ENCODE peak calls at places on chromosomes 12 and 14, in ten cellular contexts. M is left ventricle myocardium inferior, O is epithelial cell of esophagus, F is heart left ventricle, T is endodermal cell, J is RWPE2, I is PC-3, V is transverse colon, N is right atrium auricular region, P is OCI-LY7. A is an unnamed sample.

GRCh38 chr12:42474391-42474790 is 115.2 kb downstream of the PRICKLE1 start:
- DNase-seq in I (peak), F (no peak), P (no peak), T (no peak), V (no peak), J (no peak), O (peak), N (no peak), M (no peak), A (no peak)

GRCh38 chr12:132456944-132457495 is 32.9 kb upstream of the FBRSL1 start:
- DNase-seq in M (no peak), T (no peak), J (no peak), P (no peak), O (no peak), F (no peak), V (no peak), N (no peak), I (no peak), A (no peak)

GRCh38 chr14:94127330-94127729 is 2.1 kb downstream of the IFI27L2 start:
- DNase-seq in M (no peak), V (no peak), T (peak), J (no peak), I (no peak), O (no peak), F (no peak), N (peak), P (no peak), A (no peak)

GRCh38 chr12:21523148-21523547 is 2.9 kb upstream of the SPX start:
- DNase-seq in F (no peak), T (no peak), J (no peak), M (no peak), O (no peak), V (no peak), N (no peak), P (no peak), I (no peak), A (no peak)

GRCh38 chr12:82873951-82874350 is 187.2 kb downstream of the TMTC2 start:
- DNase-seq in V (no peak), T (no peak), F (no peak), O (peak), N (no peak), P (no peak), M (no peak), I (no peak), J (no peak), A (no peak)

GRCh38 chr12:53344824-53345485 is 8.8 kb upstream of the SP7 start:
- DNase-seq in T (peak), N (peak), M (peak), F (peak), J (no peak), I (peak), V (peak), P (peak), O (peak), A (peak)

GRCh38 chr12:12357697-12358476 is 1.0 kb downstream of the BORCS5 start:
- DNase-seq in I (peak), V (no peak), J (no peak), P (peak), N (no peak), T (peak), O (no peak), F (no peak), M (no peak), A (peak)

GRCh38 chr12:18700254-18700653 is 37.6 kb downstream of the PLCZ1 start:
- DNase-seq in M (no peak), T (no peak), N (no peak), F (peak), I (no peak), O (no peak), J (no peak), V (no peak), P (no peak), A (no peak)

GRCh38 chr14:93113678-93114067 is 2.1 kb downstream of the ITPK1 start:
- DNase-seq in N (no peak), O (no peak), J (no peak), V (no peak), T (peak), F (no peak), P (no peak), M (no peak), I (no peak), A (no peak)

GRCh38 chr12:75953312-75953906 is 78.2 kb downstream of the PHLDA1 start:
- DNase-seq in T (no peak), P (no peak), O (peak), V (no peak), M (no peak), F (no peak), J (no peak), N (no peak), I (peak), A (no peak)

GRCh38 chr12:75779891-75780501 is 251.6 kb downstream of the PHLDA1 start:
- DNase-seq in T (no peak), V (no peak), P (no peak), N (no peak), O (no peak), I (no peak), F (no peak), M (no peak), J (no peak), A (no peak)

GRCh38 chr12:124721501-124722154 is 142.0 kb downstream of the SCARB1 start:
- DNase-seq in F (peak), P (no peak), I (no peak), M (no peak), O (no peak), V (no peak), T (no peak), J (no peak), N (no peak), A (no peak)

GRCh38 chr12:28313631-28314030 is 123.4 kb downstream of the CCDC91 start:
- DNase-seq in O (peak), M (no peak), I (peak), N (no peak), J (no peak), T (no peak), P (no peak), F (peak), V (no peak), A (no peak)

GRCh38 chr12:54368016-54368708 is 3.9 kb upstream of the GPR84 start:
- DNase-seq in N (no peak), T (no peak), O (no peak), I (no peak), J (no peak), V (no peak), F (no peak), P (no peak), M (no peak), A (no peak)

GRCh38 chr12:24803406-24804245 is 145.3 kb downstream of the BCAT1 start:
- DNase-seq in I (no peak), J (no peak), V (no peak), P (no peak), M (no peak), N (no peak), O (no peak), F (no peak), T (no peak), A (no peak)

GRCh38 chr14:67172520-67172919 is 16.7 kb upstream of the GARIN2 start:
- DNase-seq in J (no peak), N (no peak), M (no peak), F (no peak), T (no peak), O (no peak), I (peak), V (no peak), P (no peak), A (no peak)

GRCh38 chr14:30462358-30462757 is 96.6 kb upstream of the G2E3 start:
- DNase-seq in T (no peak), J (no peak), F (no peak), I (no peak), V (no peak), O (no peak), P (no peak), M (no peak), N (no peak), A (no peak)

GRCh38 chr12:112575559-112576067 is 156.9 kb downstream of the PTPN11 start:
- DNase-seq in M (no peak), T (peak), O (no peak), I (no peak), J (no peak), N (no peak), V (no peak), P (no peak), F (no peak), A (no peak)

GRCh38 chr12:122421263-122421814 is 1.1 kb downstream of the CLIP1 start:
- DNase-seq in F (no peak), P (peak), I (peak), T (no peak), J (no peak), O (peak), M (peak), V (peak), N (peak), A (peak)

GRCh38 chr12:99201906-99202645 is 445.5 kb upstream of the GARIN6 start:
- DNase-seq in T (no peak), M (no peak), O (no peak), P (no peak), I (no peak), F (no peak), V (no peak), J (no peak), N (no peak), A (no peak)

GRCh38 chr14:44448816-44449411 is 58.2 kb downstream of the FSCB start:
- DNase-seq in O (no peak), I (no peak), P (no peak), M (no peak), V (no peak), N (no peak), F (no peak), J (no peak), T (no peak), A (no peak)

GRCh38 chr14:92532490-92533163 is 19.0 kb downstream of the RIN3 start:
- DNase-seq in V (no peak), I (no peak), F (no peak), T (no peak), J (no peak), O (no peak), P (no peak), M (no peak), N (no peak), A (no peak)

GRCh38 chr12:52804029-52804428 is 8.1 kb upstream of the KRT3 start:
- DNase-seq in P (no peak), J (no peak), I (no peak), F (no peak), N (no peak), V (no peak), M (no peak), O (no peak), T (no peak), A (no peak)

DNA sequence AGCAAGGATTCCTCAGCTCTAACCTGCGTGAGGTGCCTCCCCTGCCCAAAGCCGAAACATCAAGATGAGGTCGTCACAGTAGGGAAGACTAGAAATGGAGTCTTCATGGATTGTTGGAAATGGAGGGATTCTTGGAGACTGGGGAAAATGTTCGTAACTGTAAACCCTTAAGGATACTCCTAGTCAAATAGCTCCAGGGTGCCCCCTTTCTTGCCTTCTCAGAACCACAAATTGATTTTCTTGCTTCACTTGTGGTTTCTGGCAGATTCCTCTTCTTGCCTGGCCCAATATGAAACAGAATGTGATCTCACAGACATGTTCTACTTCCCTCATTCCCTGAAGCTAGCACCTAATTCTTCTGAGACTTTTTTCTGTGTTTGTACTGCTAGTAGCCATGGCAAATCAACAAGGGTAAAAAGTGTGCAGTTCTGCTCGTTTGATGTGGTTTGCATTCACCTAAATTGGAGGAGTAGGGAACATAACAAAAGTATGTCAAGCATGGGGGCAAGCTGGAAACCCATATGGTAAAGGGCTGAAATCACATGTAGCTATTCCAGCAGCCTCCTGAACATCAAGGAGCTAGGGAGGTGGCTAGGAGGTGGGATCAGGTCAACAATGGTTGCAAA is 331.9 kb downstream of the PAWR start:
- DNase-seq in O (no peak), P (no peak), M (no peak), T (peak), J (no peak), V (no peak), F (no peak), I (no peak), N (no peak), A (peak)
- H3K4me3 ChIP-seq in O (no peak), P (no peak), M (no peak), T (no peak), J (no peak), V (no peak), F (no peak), I (no peak), N (no peak), A (no peak)

DNA sequence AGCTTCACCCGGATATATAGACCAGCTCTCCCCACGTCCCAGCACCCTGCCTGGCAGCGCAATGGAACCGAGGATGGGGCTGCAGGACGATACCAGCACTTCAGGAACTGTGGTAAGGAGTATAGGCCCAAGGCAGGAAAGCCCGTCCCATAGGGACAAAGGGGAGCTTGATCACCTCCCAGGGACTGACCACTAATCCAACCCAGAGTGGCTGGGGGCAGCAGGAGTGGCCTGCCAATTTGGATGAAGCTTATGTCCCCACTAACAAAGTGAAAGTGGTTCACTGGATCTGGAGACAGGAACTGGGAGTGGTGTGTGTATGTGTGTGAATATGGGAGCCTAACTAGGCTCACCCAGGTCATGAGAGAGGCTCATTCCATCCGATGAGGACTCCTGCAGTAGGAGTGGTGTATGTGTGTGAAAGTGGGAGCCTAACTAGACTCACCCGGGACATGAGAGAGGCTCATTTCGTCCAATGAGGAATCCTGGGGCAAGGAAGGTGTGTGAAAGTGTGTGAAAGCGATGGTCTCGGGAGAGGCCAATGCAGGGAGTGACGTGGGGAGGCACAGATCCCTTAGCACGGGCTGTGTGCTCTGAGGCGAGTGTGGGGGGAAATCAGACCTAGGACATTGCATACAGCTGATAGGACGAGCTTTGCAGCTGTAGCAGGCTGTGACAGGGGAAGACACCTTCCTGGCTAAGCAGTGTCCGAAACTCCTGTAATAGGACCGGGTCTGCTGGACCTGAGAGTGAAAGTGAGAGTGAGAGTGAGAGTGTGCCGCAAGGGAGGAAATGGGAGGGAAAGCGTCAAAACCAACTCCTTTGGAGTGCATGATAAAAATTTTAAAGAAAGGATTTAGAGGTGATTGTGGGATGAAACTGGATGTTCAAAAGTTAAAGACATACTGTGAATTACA is 25.7 kb downstream of the KLRK1 start:
- DNase-seq in M (peak), F (peak), I (peak), O (peak), J (no peak), V (peak), P (peak), N (no peak), T (peak), A (peak)
- H3K4me3 ChIP-seq in M (peak), F (peak), I (peak), O (peak), J (peak), V (peak), P (peak), N (peak), T (peak), A (peak)

GRCh38 chr14:38989917-38990546 is 113.0 kb downstream of the SEC23A start:
- DNase-seq in T (no peak), I (no peak), N (no peak), M (no peak), J (no peak), F (no peak), V (no peak), O (no peak), P (no peak), A (peak)
- H3K4me3 ChIP-seq in T (no peak), I (no peak), N (no peak), M (peak), J (no peak), F (no peak), V (no peak), O (no peak), P (no peak), A (peak)

GRCh38 chr12:47636908-47637780 is 68.7 kb downstream of the RPAP3 start:
- DNase-seq in J (no peak), P (peak), V (peak), N (no peak), O (peak), F (no peak), I (peak), T (peak), M (peak), A (peak)

DNA sequence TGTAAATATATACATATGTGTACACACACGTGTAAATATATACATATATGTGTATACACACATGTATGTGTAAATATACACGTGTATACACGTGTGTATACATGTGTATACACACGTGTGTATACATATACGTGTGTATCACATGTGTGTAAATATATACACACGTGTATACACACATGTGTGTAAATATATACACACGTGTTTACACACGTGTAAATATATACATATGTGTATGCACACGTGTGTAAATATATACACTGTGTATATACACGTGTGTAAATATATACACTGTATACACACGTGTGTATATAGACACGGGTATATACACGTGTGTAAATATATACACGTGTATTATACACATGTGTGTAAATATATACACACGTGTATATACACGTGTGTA is 71.7 kb downstream of the RPAP3 start:
- DNase-seq in P (no peak), J (no peak), N (no peak), F (no peak), M (no peak), V (no peak), I (no peak), T (no peak), O (no peak), A (no peak)
- H3K4me3 ChIP-seq in P (no peak), J (no peak), N (no peak), F (no peak), M (no peak), V (no peak), I (no peak), T (no peak), O (no peak), A (no peak)

A was measured in MM.1S.